ENCODE peak calls at places on chromosomes 13 and 19, in seven cellular contexts. B, P, X, H, W, O and U are unnamed samples.

GRCh38 chr13:80224468-80224867 is 116.5 kb downstream of the SPRY2 start:
- DNase-seq in H (no peak), W (no peak), B (no peak), O (no peak), X (no peak), P (no peak), U (no peak)

GRCh38 chr13:102020611-102021216 is 381.1 kb downstream of the FGF14 start:
- DNase-seq in H (no peak), O (no peak), W (no peak), P (peak; percentile 89), B (no peak), X (no peak), U (no peak)

GRCh38 chr19:2039082-2039958 is 11.7 kb downstream of the MKNK2 start:
- DNase-seq in P (no peak), B (no peak), H (no peak), O (no peak), W (no peak), X (no peak), U (no peak)

GRCh38 chr19:42176990-42177685 is 40.3 kb downstream of the DEDD2 start:
- DNase-seq in H (peak; percentile 93), P (peak; percentile 77), B (peak; percentile 47), O (peak; percentile 33), W (peak; percentile 71), X (peak; percentile 94), U (peak; percentile 73)

GRCh38 chr19:49764341-49764740 is 1.2 kb upstream of the TSKS start:
- DNase-seq in O (no peak), X (no peak), W (no peak), H (no peak), B (no peak), P (no peak), U (no peak)

GRCh38 chr19:39986643-39987042 is 10.2 kb upstream of the ZNF546 start:
- DNase-seq in X (no peak), O (no peak), W (no peak), P (no peak), H (no peak), B (no peak), U (no peak)

GRCh38 chr19:29569038-29569911 is 36.8 kb upstream of the POP4 start:
- DNase-seq in O (no peak), X (no peak), P (no peak), W (no peak), B (no peak), H (no peak), U (no peak)

GRCh38 chr13:38308736-38309135 is 40.9 kb upstream of the UFM1 start:
- DNase-seq in O (no peak), P (peak; percentile 88), H (no peak), X (no peak), W (no peak), B (no peak), U (no peak)

GRCh38 chr19:49546825-49547565 is 19.2 kb downstream of the RCN3 start:
- DNase-seq in H (peak; percentile 87), O (peak; percentile 97), W (peak; percentile 68), B (no peak), P (peak; percentile 93), X (peak; percentile 88), U (no peak)

GRCh38 chr13:113671066-113672001 is 4.3 kb downstream of the GRK1 start:
- DNase-seq in O (no peak), X (no peak), B (no peak), P (no peak), H (no peak), W (no peak), U (no peak)

GRCh38 chr19:16222806-16223205 is 25.1 kb downstream of the AP1M1 start:
- DNase-seq in P (no peak), B (no peak), H (no peak), W (no peak), O (no peak), X (no peak), U (no peak)

GRCh38 chr19:19032420-19033175 is 719 bp downstream of the SUGP2 start:
- DNase-seq in O (peak; percentile 81), P (peak; percentile 94), W (peak; percentile 75), B (peak; percentile 54), H (peak; percentile 84), X (peak; percentile 76), U (peak; percentile 99)

GRCh38 chr19:36225219-36225892 is 10.4 kb downstream of the ZNF146 start:
- DNase-seq in W (no peak), P (peak; percentile 61), X (no peak), H (no peak), B (no peak), O (no peak), U (no peak)

GRCh38 chr13:73702419-73703071 is 431.7 kb downstream of the KLF12 start:
- DNase-seq in H (no peak), P (peak; percentile 13), X (no peak), O (no peak), B (peak; percentile 16), W (peak; percentile 21), U (no peak)

GRCh38 chr19:46764817-46765291 is 18.6 kb upstream of the STRN4 start:
- DNase-seq in O (no peak), P (no peak), W (no peak), H (no peak), X (no peak), B (no peak), U (no peak)

GRCh38 chr19:2610637-2611482 is 91.6 kb downstream of the GNG7 start:
- DNase-seq in X (peak; percentile 79), H (peak; percentile 94), B (peak; percentile 83), O (peak; percentile 93), W (peak; percentile 79), P (peak; percentile 94), U (peak; percentile 96)

GRCh38 chr19:47752440-47753211 is 7.3 kb downstream of the NOP53 start:
- DNase-seq in H (no peak), B (no peak), P (no peak), W (no peak), O (no peak), X (no peak), U (no peak)

GRCh38 chr13:27383104-27383921 is 41.1 kb upstream of the GTF3A start:
- DNase-seq in O (no peak), B (no peak), P (no peak), X (no peak), W (no peak), H (no peak), U (no peak)

GRCh38 chr19:28519950-28520861 is 692.7 kb downstream of the UQCRFS1 start:
- DNase-seq in P (no peak), H (peak; percentile 39), O (no peak), B (no peak), W (no peak), X (peak; percentile 95), U (no peak)

GRCh38 chr13:53250272-53250875 is 221.8 kb downstream of the OLFM4 start:
- DNase-seq in H (peak; percentile 48), O (peak; percentile 68), X (peak; percentile 52), W (no peak), B (no peak), P (peak; percentile 85), U (peak; percentile 13)

GRCh38 chr13:19183676-19184075 is 2.1 kb upstream of the TUBA3C start:
- DNase-seq in H (no peak), P (no peak), B (no peak), O (no peak), X (no peak), W (no peak), U (no peak)

GRCh38 chr13:79631260-79631659 is 150.3 kb downstream of the NDFIP2 start:
- DNase-seq in P (peak; percentile 60), B (no peak), O (no peak), H (no peak), X (no peak), W (no peak), U (no peak)

GRCh38 chr19:28999733-29000433 is 213.1 kb downstream of the UQCRFS1 start:
- DNase-seq in O (no peak), X (no peak), B (no peak), P (no peak), W (no peak), H (peak; percentile 40), U (no peak)

GRCh38 chr13:86020350-86021002 is 221.3 kb upstream of the SLITRK6 start:
- DNase-seq in W (no peak), O (no peak), P (peak; percentile 96), H (no peak), X (peak; percentile 3), B (no peak), U (no peak)

GRCh38 chr13:23715762-23716235 is 145.6 kb downstream of the TNFRSF19 start:
- DNase-seq in X (no peak), B (no peak), W (no peak), H (no peak), O (no peak), P (peak; percentile 58), U (no peak)

GRCh38 chr19:4724252-4724514 is 541 bp upstream of the DPP9 start:
- DNase-seq in H (no peak), X (no peak), B (no peak), W (no peak), P (no peak), O (no peak), U (peak; percentile 46)